ENCODE peak calls at places on chromosome 4, in nine cellular contexts. X, N, Z, M, I, S, A, F and H are unnamed samples.

GRCh38 chr4:2482693-2483092 is 13.8 kb downstream of the RNF4 start:
- DNase-seq in M (peak; percentile 67), A (no peak), N (no peak), Z (peak; percentile 82), X (no peak), I (no peak), S (no peak), F (no peak), H (no peak)

GRCh38 chr4:1082215-1083182 is 30.9 kb downstream of the RNF212 start:
- DNase-seq in Z (no peak), X (peak; percentile 74), A (peak; percentile 92), S (peak; percentile 90), N (no peak), I (peak; percentile 71), M (no peak), F (peak; percentile 88), H (peak; percentile 75)

GRCh38 chr4:75779059-75779757 is 54.8 kb downstream of the USO1 start:
- DNase-seq in S (no peak), M (no peak), A (no peak), N (no peak), X (no peak), I (no peak), F (no peak), Z (no peak), H (no peak)

GRCh38 chr4:6402566-6403399 is 69.6 kb downstream of the PPP2R2C start:
- DNase-seq in S (no peak), I (no peak), Z (no peak), N (no peak), F (no peak), M (no peak), X (no peak), A (no peak), H (no peak)

GRCh38 chr4:186451982-186452381 is 103.4 kb downstream of the MTNR1A start:
- DNase-seq in A (no peak), Z (no peak), I (no peak), X (no peak), M (no peak), S (no peak), F (no peak), N (no peak), H (no peak)

GRCh38 chr4:3657917-3658913 is 108.0 kb upstream of the ADRA2C start:
- DNase-seq in X (no peak), I (no peak), Z (no peak), A (no peak), S (no peak), N (no peak), M (no peak), F (no peak), H (no peak)

GRCh38 chr4:25978327-25978726 is 64.3 kb downstream of the SMIM20 start:
- DNase-seq in M (no peak), S (no peak), X (no peak), A (no peak), Z (no peak), I (no peak), F (no peak), N (no peak), H (no peak)

GRCh38 chr4:153207027-153207426 is 2.8 kb downstream of the TRIM2 start:
- DNase-seq in I (no peak), N (no peak), F (no peak), M (no peak), X (no peak), S (no peak), A (no peak), Z (no peak), H (no peak)

GRCh38 chr4:154416183-154416543 is 75.4 kb downstream of the DCHS2 start:
- DNase-seq in N (peak; percentile 68), I (no peak), M (no peak), S (no peak), Z (peak; percentile 24), X (peak; percentile 20), F (no peak), A (no peak), H (peak; percentile 77)

GRCh38 chr4:47531241-47531953 is 46.3 kb downstream of the ATP10D start:
- DNase-seq in M (peak; percentile 86), I (no peak), S (peak; percentile 29), N (no peak), Z (no peak), F (no peak), A (peak; percentile 51), X (peak; percentile 41), H (no peak)

GRCh38 chr4:182111586-182111985 is 131.6 kb upstream of the TENM3 start:
- DNase-seq in F (no peak), A (no peak), X (no peak), Z (no peak), M (no peak), N (no peak), S (no peak), I (no peak), H (no peak)

GRCh38 chr4:52051615-52052474 is 741 bp downstream of the SPATA18 start:
- DNase-seq in I (peak; percentile 62), A (peak; percentile 86), S (peak; percentile 82), Z (peak; percentile 28), M (no peak), N (no peak), F (peak; percentile 76), X (peak; percentile 82), H (peak; percentile 80)

GRCh38 chr4:175678451-175678850 is 133.6 kb downstream of the GPM6A start:
- DNase-seq in I (no peak), N (no peak), A (no peak), S (no peak), F (no peak), Z (no peak), X (no peak), M (no peak), H (no peak)

GRCh38 chr4:83651846-83652245 is 115.9 kb downstream of the GPAT3 start:
- DNase-seq in X (no peak), M (no peak), I (no peak), F (no peak), A (no peak), Z (no peak), N (no peak), S (no peak), H (no peak)

GRCh38 chr4:38177035-38177791 is 217.0 kb downstream of the PTTG2 start:
- DNase-seq in X (peak; percentile 46), M (no peak), I (no peak), F (no peak), A (peak; percentile 50), N (no peak), S (peak; percentile 71), Z (peak; percentile 29), H (no peak)

GRCh38 chr4:38179690-38180299 is 219.6 kb downstream of the PTTG2 start:
- DNase-seq in M (peak; percentile 56), N (peak; percentile 76), X (peak; percentile 88), F (peak; percentile 81), A (peak; percentile 84), I (no peak), Z (peak; percentile 60), S (peak; percentile 87), H (peak; percentile 87)

GRCh38 chr4:38180456-38180855 is 220.3 kb downstream of the PTTG2 start:
- DNase-seq in I (no peak), S (no peak), A (no peak), M (no peak), X (no peak), Z (no peak), F (no peak), N (no peak), H (no peak)

GRCh38 chr4:38178666-38178995 is 218.4 kb downstream of the PTTG2 start:
- DNase-seq in F (no peak), I (no peak), M (peak; percentile 50), N (no peak), S (no peak), A (no peak), Z (no peak), X (no peak), H (no peak)

GRCh38 chr4:38177792-38178665 is 217.8 kb downstream of the PTTG2 start:
- DNase-seq in Z (peak; percentile 68), A (peak; percentile 94), F (peak; percentile 91), X (peak; percentile 81), M (no peak), I (no peak), N (peak; percentile 73), S (peak; percentile 90), H (peak; percentile 85)
- TF ChIP-seq EP300 in Z (no peak), A (no peak), F (no peak), X (no peak), M (no peak), I (no peak), N (no peak), S (no peak), H (no peak)

GRCh38 chr4:156953951-156954350 is 17.6 kb downstream of the PDGFC start:
- DNase-seq in I (no peak), F (no peak), M (no peak), N (no peak), A (no peak), Z (no peak), S (no peak), X (no peak), H (no peak)
- H3K4me1 ChIP-seq in I (peaks cover 32% of the 10 kb centered on the region), F (peaks cover 23% of the 10 kb centered on the region), M (no peaks in the 10 kb centered on the region), N (no peaks in the 10 kb centered on the region), A (no peaks in the 10 kb centered on the region), Z (peaks cover 1% of the 10 kb centered on the region), S (peaks cover 85% of the 10 kb centered on the region), X (peaks cover 41% of the 10 kb centered on the region), H (no peaks in the 10 kb centered on the region)

GRCh38 chr4:176841730-176842129 is 49.0 kb upstream of the VEGFC start:
- DNase-seq in F (no peak), Z (no peak), X (no peak), I (no peak), S (no peak), N (no peak), A (no peak), M (no peak), H (no peak)

GRCh38 chr4:176849076-176849475 is 56.4 kb upstream of the VEGFC start:
- DNase-seq in A (no peak), M (no peak), N (no peak), S (no peak), X (no peak), I (no peak), F (no peak), Z (no peak), H (no peak)

GRCh38 chr4:176845636-176846035 is 52.9 kb upstream of the VEGFC start:
- DNase-seq in Z (no peak), S (no peak), M (no peak), F (no peak), N (no peak), X (no peak), A (no peak), I (no peak), H (no peak)

GRCh38 chr4:176840166-176840565 is 47.4 kb upstream of the VEGFC start:
- DNase-seq in I (no peak), A (no peak), F (no peak), M (no peak), N (no peak), X (no peak), Z (no peak), S (no peak), H (no peak)

DNA sequence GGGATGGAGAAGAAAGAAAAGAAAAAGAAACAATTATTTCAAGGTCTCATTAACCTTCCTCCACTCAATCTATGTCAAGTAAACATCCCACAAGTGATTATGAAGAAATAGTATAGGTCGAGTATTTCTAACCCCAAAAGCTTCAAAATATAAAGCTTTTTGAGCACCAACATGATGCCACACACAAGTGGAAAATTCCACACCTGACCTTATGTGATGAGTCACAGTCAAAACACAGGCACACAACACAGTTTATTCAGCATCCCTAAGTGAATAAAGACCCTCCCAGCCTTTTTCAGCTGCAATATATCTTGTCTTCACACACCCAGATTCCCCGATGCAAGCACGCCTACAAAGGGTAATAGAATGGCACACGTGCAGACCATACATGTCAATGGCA is 51.7 kb upstream of the VEGFC start:
- DNase-seq in F (no peak), Z (no peak), X (no peak), A (no peak), N (no peak), S (no peak), I (no peak), M (no peak), H (no peak)
- TF ChIP-seq EP300 in F (no peak), Z (no peak), X (no peak), A (no peak), N (no peak), S (no peak), I (no peak), M (no peak), H (no peak)

GRCh38 chr4:142402925-142403324 is 443.2 kb downstream of the INPP4B start:
- DNase-seq in A (no peak), F (no peak), I (no peak), M (no peak), X (no peak), Z (no peak), S (no peak), N (no peak), H (no peak)
- H3K4me1 ChIP-seq in A (peaks cover 28% of the 10 kb centered on the region), F (peaks cover 40% of the 10 kb centered on the region), I (peaks cover 43% of the 10 kb centered on the region), M (no peaks in the 10 kb centered on the region), X (peaks cover 31% of the 10 kb centered on the region), Z (peaks cover 2% of the 10 kb centered on the region), S (peaks cover 53% of the 10 kb centered on the region), N (no peaks in the 10 kb centered on the region), H (peaks cover 21% of the 10 kb centered on the region)